ENCODE peak calls at places on chromosomes 2 and 18, in four cellular contexts. P is K562, K is GM12878, M is HepG2. Z is an unnamed sample.

GRCh38 chr18:58761970-58762780 is 90.9 kb downstream of the MALT1 start:
- DNase-seq in M (no peak), K (no peak), P (no peak), Z (no peak)

GRCh38 chr2:107088156-107088555 is 202.2 kb upstream of the ST6GAL2 start:
- DNase-seq in M (no peak), P (no peak), K (no peak), Z (no peak)

GRCh38 chr2:118846667-118847446 is 591 bp downstream of the EN1 start:
- DNase-seq in P (peak; percentile 51), K (no peak), M (no peak), Z (peak; percentile 54)

GRCh38 chr2:233449921-233450853 is 95.9 kb downstream of the DGKD start:
- DNase-seq in K (no peak), P (no peak), M (no peak), Z (no peak)

GRCh38 chr2:224038049-224038829 is 847 bp downstream of the SERPINE2 start:
- DNase-seq in P (no peak), M (peak; percentile 33), K (no peak), Z (peak; percentile 87)

GRCh38 chr2:188746727-188747126 is 227.4 kb upstream of the COL3A1 start:
- DNase-seq in K (no peak), M (no peak), P (no peak), Z (no peak)

GRCh38 chr2:3142961-3143571 is 234.6 kb downstream of the EIPR1 start:
- DNase-seq in P (no peak), K (no peak), M (no peak), Z (no peak)

GRCh38 chr2:197052371-197052770 is 125.9 kb upstream of the PGAP1 start:
- DNase-seq in P (no peak), M (no peak), K (no peak), Z (no peak)

GRCh38 chr2:30480703-30481322 is 33.8 kb downstream of the LCLAT1 start:
- DNase-seq in K (no peak), M (no peak), P (no peak), Z (no peak)

GRCh38 chr2:220228310-220229006 is 601.0 kb downstream of the SLC4A3 start:
- DNase-seq in M (peak; percentile 27), K (no peak), P (no peak), Z (no peak)

GRCh38 chr2:175282300-175282699 is 100.8 kb upstream of the ATP5MC3 start:
- DNase-seq in P (peak; percentile 63), M (peak; percentile 20), K (no peak), Z (peak; percentile 68)

GRCh38 chr2:132670961-132671781 is 1.2 kb upstream of the LYPD1 start:
- DNase-seq in P (no peak), M (no peak), K (no peak), Z (peak; percentile 77)

GRCh38 chr18:60372598-60372997 is at the start of gene MC4R:
- DNase-seq in P (no peak), K (no peak), M (no peak), Z (peak; percentile 36)

GRCh38 chr2:218883491-218884490 is 3.1 kb downstream of the WNT10A start:
- DNase-seq in M (no peak), P (peak; percentile 27), K (no peak), Z (peak; percentile 60)

GRCh38 chr2:196587739-196588138 is 51.8 kb upstream of the CCDC150 start:
- DNase-seq in M (no peak), K (no peak), P (no peak), Z (no peak)

GRCh38 chr2:200378652-200379290 is 72.3 kb downstream of the SPATS2L start:
- DNase-seq in K (no peak), P (no peak), M (no peak), Z (no peak)

GRCh38 chr2:8851811-8852560 is 14.6 kb upstream of the KIDINS220 start:
- DNase-seq in P (peak; percentile 80), M (no peak), K (no peak), Z (peak; percentile 32)

GRCh38 chr2:165953306-165953654 is 296 bp downstream of the TTC21B start:
- DNase-seq in K (no peak), M (peak; percentile 54), P (no peak), Z (no peak)

GRCh38 chr2:201116115-201116958 is at the start of gene CFLAR:
- DNase-seq in M (peak; percentile 94), K (no peak), P (peak; percentile 73), Z (peak; percentile 72)

GRCh38 chr18:68034293-68034692 is 517.8 kb upstream of the DSEL start:
- DNase-seq in M (no peak), K (no peak), P (no peak), Z (no peak)

GRCh38 chr18:56009451-56009850 is 421.5 kb upstream of the TCF4 start:
- DNase-seq in K (no peak), P (no peak), M (no peak), Z (no peak)

GRCh38 chr2:130808482-130809268 is 28.0 kb upstream of the ARHGEF4 start:
- DNase-seq in K (no peak), M (no peak), P (no peak), Z (no peak)

GRCh38 chr18:44592639-44593038 is 88.0 kb upstream of the SETBP1 start:
- DNase-seq in K (no peak), M (no peak), P (no peak), Z (no peak)

GRCh38 chr18:38450876-38451275 is 885.3 kb upstream of the CELF4 start:
- DNase-seq in M (no peak), P (no peak), K (no peak), Z (no peak)

GRCh38 chr2:161570424-161571050 is 53.7 kb upstream of the SLC4A10 start:
- DNase-seq in M (peak; percentile 10), K (no peak), P (no peak), Z (peak; percentile 39)

GRCh38 chr2:32758232-32758631 is 130.4 kb downstream of the TTC27 start:
- DNase-seq in K (no peak), P (no peak), M (no peak), Z (no peak)

GRCh38 chr2:10097352-10098148 is 17.3 kb upstream of the CYS1 start:
- DNase-seq in P (peak; percentile 85), M (peak; percentile 61), K (no peak), Z (peak; percentile 89)

GRCh38 chr2:181813963-181814565 is 77.5 kb upstream of the ITPRID2 start:
- DNase-seq in M (no peak), K (no peak), P (no peak), Z (no peak)

GRCh38 chr18:59631583-59632181 is 65.5 kb downstream of the CCBE1 start:
- DNase-seq in K (no peak), P (peak; percentile 10), M (peak; percentile 1), Z (peak; percentile 76)

GRCh38 chr2:160970052-160970846 is 190.0 kb upstream of the TANK start:
- DNase-seq in P (peak; percentile 20), M (peak; percentile 80), K (no peak), Z (peak; percentile 95)

GRCh38 chr2:215149060-215149459 is 10.6 kb upstream of the ABCA12 start:
- DNase-seq in M (no peak), P (no peak), K (no peak), Z (no peak)

GRCh38 chr2:130798472-130799221 is 38.1 kb upstream of the ARHGEF4 start:
- DNase-seq in K (no peak), M (no peak), P (no peak), Z (peak; percentile 74)

GRCh38 chr18:79904357-79905147 is 46.9 kb downstream of the SLC66A2 start:
- DNase-seq in K (no peak), M (no peak), P (no peak), Z (no peak)

GRCh38 chr2:64542071-64543005 is 18.2 kb downstream of the AFTPH start:
- DNase-seq in K (no peak), P (no peak), M (peak; percentile 66), Z (no peak)

GRCh38 chr2:178194600-178195389 is 483 bp downstream of the OSBPL6 start:
- DNase-seq in K (no peak), P (peak; percentile 64), M (no peak), Z (peak; percentile 74)
- TF ChIP-seq CREB1 in K (no peak), P (no peak), M (no peak), Z (no peak)

GRCh38 chr2:162833345-162833744 is 5.2 kb downstream of the KCNH7 start:
- DNase-seq in M (no peak), K (no peak), P (no peak), Z (no peak)

GRCh38 chr2:162840598-162841246 is 2.2 kb upstream of the KCNH7 start:
- DNase-seq in M (peak; percentile 70), P (peak; percentile 13), K (peak; percentile 4), Z (peak; percentile 94)

GRCh38 chr2:162839419-162839818 is 852 bp upstream of the KCNH7 start:
- DNase-seq in K (no peak), P (no peak), M (no peak), Z (peak; percentile 37)

GRCh38 chr2:162838141-162838500 is 446 bp downstream of the KCNH7 start:
- DNase-seq in M (no peak), P (no peak), K (no peak), Z (no peak)
- H3K4me3 ChIP-seq in M (no peak overlapping the region), P (no peak overlapping the region), K (no peak overlapping the region), Z (peak overlapping the region; percentile 89)

DNA sequence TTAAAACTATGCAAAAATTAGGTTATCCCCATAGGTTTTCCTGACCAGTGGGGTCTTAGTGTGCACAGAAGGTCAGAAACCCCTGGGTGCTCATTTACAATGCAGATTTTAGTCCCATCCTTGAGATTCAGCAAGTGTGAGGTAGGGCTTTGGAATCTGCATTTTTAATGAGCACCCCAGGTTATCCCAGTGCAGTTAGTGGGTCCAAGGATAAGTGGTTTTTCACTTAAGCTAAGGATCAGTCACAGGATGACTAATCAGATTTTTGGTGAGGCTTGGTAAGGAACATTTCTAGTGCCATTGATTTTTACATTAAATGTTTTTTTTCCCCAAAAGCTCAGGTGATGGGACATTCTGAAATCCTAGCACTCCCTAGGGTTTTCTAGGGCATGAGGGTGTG is 50.7 kb upstream of the MGAT5 start:
- DNase-seq in P (no peak), M (no peak), K (no peak), Z (peak; percentile 40)
- TF ChIP-seq CREB1 in P (no peak), M (no peak), K (no peak), Z (no peak)

DNA sequence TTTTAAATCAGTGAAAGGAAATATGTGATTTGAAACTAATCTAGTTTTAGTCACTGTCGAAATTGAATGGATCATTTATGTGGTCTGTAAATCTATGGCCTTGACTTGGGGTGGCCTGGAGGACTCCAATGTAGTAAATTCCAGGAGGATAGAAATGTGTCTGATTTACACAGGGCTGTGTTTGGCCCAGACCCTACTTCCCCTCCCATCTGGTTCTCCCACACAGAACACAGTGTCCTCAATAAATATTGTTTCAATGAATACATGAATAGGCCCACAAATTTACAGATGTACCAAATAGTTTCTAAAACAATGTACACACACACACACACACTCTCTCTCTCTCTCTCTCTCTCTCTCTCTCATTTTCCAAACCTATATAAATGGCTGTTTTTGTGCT is 2.0 kb downstream of the CCDC68 start:
- DNase-seq in K (no peak), M (peak; percentile 40), P (no peak), Z (no peak)
- H3K4me3 ChIP-seq in K (no peak overlapping the region), M (peak overlapping the region; percentile 21), P (no peak overlapping the region), Z (no peak overlapping the region)

DNA sequence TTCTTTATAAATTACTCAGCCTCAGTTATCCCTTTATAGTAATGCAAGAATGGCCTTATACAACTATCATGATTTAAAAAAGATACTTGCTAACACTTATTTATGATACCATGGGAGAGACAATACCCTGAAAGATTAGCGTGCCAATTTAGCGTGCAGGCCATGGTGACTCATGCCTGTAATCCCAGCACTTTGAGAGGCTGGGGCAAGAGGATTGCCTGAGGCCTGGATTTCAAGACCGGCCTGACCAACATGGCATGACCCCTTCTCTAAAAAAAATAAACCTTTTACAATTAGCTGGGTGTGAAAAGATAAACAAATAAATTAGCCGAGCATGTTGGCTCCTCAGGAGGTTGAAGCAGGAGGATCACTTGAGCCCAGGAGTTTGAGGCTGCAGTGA is 493.4 kb upstream of the FSIP2 start:
- DNase-seq in K (no peak), M (no peak), P (no peak), Z (no peak)
- TF ChIP-seq CREB1 in K (no peak), M (no peak), P (no peak), Z (no peak)

GRCh38 chr18:42509702-42510424 is 554.8 kb downstream of the PIK3C3 start:
- DNase-seq in M (no peak), P (no peak), K (peak; percentile 23), Z (no peak)
- H3K4me3 ChIP-seq in M (no peak overlapping the region), P (no peak overlapping the region), K (no peak overlapping the region), Z (no peak overlapping the region)

GRCh38 chr2:191245869-191246531 is 796 bp downstream of the MYO1B start:
- DNase-seq in M (peak; percentile 88), P (no peak), K (no peak), Z (peak; percentile 97)
- TF ChIP-seq CREB1 in M (no peak), P (no peak), K (no peak), Z (peak; percentile 39)

Z was measured in GM23338.